ENCODE peak calls at places on chromosomes 7 and 10, in nine cellular contexts. One of them, this sample, is unnamed.
A peak's percentile ranks its signal among the peaks of the same experiment; 100 is the strongest.

GRCh38 chr7:70571403-70571911 is 560.5 kb upstream of the GALNT17 start:
- DNase-seq in psoas muscle: no peak
- DNase-seq in nephron progenitor cell: no peak
- DNase-seq in activated CD4-positive, alpha-beta T cell treated with anti-CD3 and anti-CD28 coated beads for 48 hours: no peak
- DNase-seq in Caki2: peak; percentile 45
- DNase-seq in naive B cell: no peak
- DNase-seq in cardiac fibroblast: no peak
- DNase-seq in thoracic aorta: no peak
- DNase-seq in mucosa of gallbladder: peak; percentile 64
- DNase-seq in this sample: no peak

GRCh38 chr10:59741048-59741447 is 12.2 kb downstream of the MRLN start:
- DNase-seq in cardiac fibroblast: no peak
- DNase-seq in psoas muscle: no peak
- DNase-seq in mucosa of gallbladder: no peak
- DNase-seq in nephron progenitor cell: no peak
- DNase-seq in Caki2: no peak
- DNase-seq in activated CD4-positive, alpha-beta T cell treated with anti-CD3 and anti-CD28 coated beads for 48 hours: no peak
- DNase-seq in naive B cell: no peak
- DNase-seq in thoracic aorta: no peak
- DNase-seq in this sample: no peak

GRCh38 chr7:2872296-2872874 is 28.3 kb upstream of the GNA12 start:
- DNase-seq in Caki2: no peak
- DNase-seq in thoracic aorta: no peak
- DNase-seq in mucosa of gallbladder: no peak
- DNase-seq in naive B cell: no peak
- DNase-seq in cardiac fibroblast: no peak
- DNase-seq in nephron progenitor cell: no peak
- DNase-seq in activated CD4-positive, alpha-beta T cell treated with anti-CD3 and anti-CD28 coated beads for 48 hours: no peak
- DNase-seq in psoas muscle: no peak
- DNase-seq in this sample: peak; percentile 3

GRCh38 chr7:155787171-155787851 is 25.0 kb downstream of the SHH start:
- DNase-seq in Caki2: no peak
- DNase-seq in activated CD4-positive, alpha-beta T cell treated with anti-CD3 and anti-CD28 coated beads for 48 hours: no peak
- DNase-seq in mucosa of gallbladder: no peak
- DNase-seq in nephron progenitor cell: peak; percentile 57
- DNase-seq in psoas muscle: no peak
- DNase-seq in naive B cell: no peak
- DNase-seq in thoracic aorta: no peak
- DNase-seq in cardiac fibroblast: peak; percentile 48
- DNase-seq in this sample: no peak

GRCh38 chr10:78627254-78627795 is 441.4 kb upstream of the ZMIZ1 start:
- DNase-seq in cardiac fibroblast: no peak
- DNase-seq in nephron progenitor cell: no peak
- DNase-seq in thoracic aorta: no peak
- DNase-seq in mucosa of gallbladder: no peak
- DNase-seq in Caki2: no peak
- DNase-seq in naive B cell: no peak
- DNase-seq in psoas muscle: no peak
- DNase-seq in activated CD4-positive, alpha-beta T cell treated with anti-CD3 and anti-CD28 coated beads for 48 hours: no peak
- DNase-seq in this sample: no peak

GRCh38 chr7:113015038-113015645 is 71.5 kb downstream of the GPR85 start:
- DNase-seq in Caki2: peak; percentile 16
- DNase-seq in activated CD4-positive, alpha-beta T cell treated with anti-CD3 and anti-CD28 coated beads for 48 hours: no peak
- DNase-seq in psoas muscle: no peak
- DNase-seq in cardiac fibroblast: peak; percentile 52
- DNase-seq in thoracic aorta: no peak
- DNase-seq in naive B cell: no peak
- DNase-seq in mucosa of gallbladder: no peak
- DNase-seq in nephron progenitor cell: no peak
- DNase-seq in this sample: peak; percentile 24

GRCh38 chr10:79282388-79282787 is 64.9 kb upstream of the PPIF start:
- DNase-seq in psoas muscle: no peak
- DNase-seq in mucosa of gallbladder: no peak
- DNase-seq in nephron progenitor cell: peak; percentile 14
- DNase-seq in activated CD4-positive, alpha-beta T cell treated with anti-CD3 and anti-CD28 coated beads for 48 hours: no peak
- DNase-seq in cardiac fibroblast: no peak
- DNase-seq in thoracic aorta: no peak
- DNase-seq in Caki2: no peak
- DNase-seq in naive B cell: no peak
- DNase-seq in this sample: no peak

GRCh38 chr7:96993453-96993865 is 11.9 kb upstream of the DLX6 start:
- DNase-seq in thoracic aorta: no peak
- DNase-seq in cardiac fibroblast: no peak
- DNase-seq in psoas muscle: no peak
- DNase-seq in naive B cell: no peak
- DNase-seq in mucosa of gallbladder: no peak
- DNase-seq in Caki2: no peak
- DNase-seq in nephron progenitor cell: no peak
- DNase-seq in activated CD4-positive, alpha-beta T cell treated with anti-CD3 and anti-CD28 coated beads for 48 hours: no peak
- DNase-seq in this sample: no peak

GRCh38 chr7:55415173-55415778 is 50.1 kb downstream of the LANCL2 start:
- DNase-seq in thoracic aorta: peak; percentile 46
- DNase-seq in cardiac fibroblast: peak; percentile 83
- DNase-seq in activated CD4-positive, alpha-beta T cell treated with anti-CD3 and anti-CD28 coated beads for 48 hours: peak; percentile 91
- DNase-seq in Caki2: peak; percentile 43
- DNase-seq in nephron progenitor cell: peak; percentile 85
- DNase-seq in naive B cell: peak; percentile 69
- DNase-seq in mucosa of gallbladder: peak; percentile 87
- DNase-seq in psoas muscle: peak; percentile 78
- DNase-seq in this sample: peak; percentile 68

GRCh38 chr10:128084364-128084763 is 41.9 kb downstream of the MKI67 start:
- DNase-seq in cardiac fibroblast: no peak
- DNase-seq in psoas muscle: no peak
- DNase-seq in Caki2: no peak
- DNase-seq in activated CD4-positive, alpha-beta T cell treated with anti-CD3 and anti-CD28 coated beads for 48 hours: no peak
- DNase-seq in thoracic aorta: no peak
- DNase-seq in nephron progenitor cell: no peak
- DNase-seq in naive B cell: no peak
- DNase-seq in mucosa of gallbladder: no peak
- DNase-seq in this sample: no peak

This sample was measured in MV-4-11.